ENCODE peak calls at places on chromosomes 7 and 10, in seven cellular contexts. U is hepatocyte; Z is activated CD8-positive, alpha-beta T cell treated with anti-CD3 and anti-CD28 coated beads, Interleukin-2, amount 10 ng/mL, durations not matched to agents 7 days and 5 days; N is fibroblast of lung; F is GM12865; M is GM20000; Q is sigmoid colon. J is an unnamed sample.

GRCh38 chr10:110859947-110860376 is 11.8 kb upstream of the PDCD4 start:
- DNase-seq in U (peak; percentile 64), Z (peak; percentile 19), N (peak; percentile 34), F (peak; percentile 41), M (no peak), Q (peak; percentile 67), J (no peak)

GRCh38 chr7:28224675-28225074 is 44.1 kb upstream of the JAZF1 start:
- DNase-seq in U (no peak), Z (no peak), N (no peak), F (no peak), M (no peak), Q (no peak), J (no peak)

GRCh38 chr7:139771001-139771956 is 6.5 kb downstream of the HIPK2 start:
- DNase-seq in U (no peak), Z (no peak), N (peak; percentile 90), F (peak; percentile 37), M (no peak), Q (no peak), J (no peak)

GRCh38 chr10:29517352-29517923 is 117.3 kb downstream of the SVIL start:
- DNase-seq in U (peak; percentile 52), Z (peak; percentile 26), N (peak; percentile 29), F (peak; percentile 29), M (peak; percentile 23), Q (no peak), J (peak; percentile 28)

GRCh38 chr7:92831716-92832622 is 4.4 kb downstream of the CDK6 start:
- DNase-seq in U (peak; percentile 43), Z (no peak), N (peak; percentile 95), F (peak; percentile 25), M (no peak), Q (no peak), J (peak; percentile 34)

GRCh38 chr7:55546826-55547225 is 25.5 kb downstream of the VOPP1 start:
- DNase-seq in U (peak; percentile 31), Z (no peak), N (peak; percentile 82), F (peak; percentile 65), M (no peak), Q (peak; percentile 80), J (peak; percentile 94)

GRCh38 chr10:67256984-67257383 is 331.1 kb downstream of the LRRTM3 start:
- DNase-seq in U (no peak), Z (no peak), N (peak; percentile 45), F (no peak), M (no peak), Q (no peak), J (no peak)

GRCh38 chr10:15341502-15342128 is 29.5 kb downstream of the FAM171A1 start:
- DNase-seq in U (no peak), Z (no peak), N (no peak), F (no peak), M (no peak), Q (no peak), J (no peak)

GRCh38 chr10:43258032-43258921 is 8.6 kb downstream of the RASGEF1A start:
- DNase-seq in U (no peak), Z (no peak), N (no peak), F (no peak), M (peak; percentile 24), Q (no peak), J (no peak)

GRCh38 chr7:73431041-73431835 is 2.3 kb upstream of the FZD9 start:
- DNase-seq in U (no peak), Z (no peak), N (no peak), F (no peak), M (no peak), Q (no peak), J (no peak)

GRCh38 chr10:65394898-65395297 is 1530.9 kb upstream of the LRRTM3 start:
- DNase-seq in U (no peak), Z (no peak), N (peak; percentile 67), F (peak; percentile 3), M (no peak), Q (no peak), J (no peak)

GRCh38 chr10:47330804-47331203 is 8.6 kb downstream of the GDF2 start:
- DNase-seq in U (no peak), Z (no peak), N (no peak), F (no peak), M (no peak), Q (no peak), J (no peak)

GRCh38 chr7:142711722-142712616 is 37.3 kb upstream of the PRSS1 start:
- DNase-seq in U (peak; percentile 50), Z (peak; percentile 70), N (peak; percentile 25), F (peak; percentile 35), M (peak; percentile 24), Q (no peak), J (peak; percentile 71)

GRCh38 chr7:141619745-141620144 is 68.5 kb downstream of the AGK start:
- DNase-seq in U (no peak), Z (no peak), N (no peak), F (no peak), M (no peak), Q (no peak), J (no peak)

GRCh38 chr10:132860527-132860926 is 74.6 kb upstream of the NKX6-2 start:
- DNase-seq in U (no peak), Z (no peak), N (no peak), F (no peak), M (no peak), Q (no peak), J (no peak)

GRCh38 chr7:21367081-21367480 is 60.8 kb upstream of the SP4 start:
- DNase-seq in U (peak; percentile 25), Z (no peak), N (no peak), F (no peak), M (no peak), Q (no peak), J (no peak)

GRCh38 chr10:106991084-106991483 is 173.4 kb downstream of the SORCS1 start:
- DNase-seq in U (no peak), Z (no peak), N (no peak), F (peak; percentile 29), M (no peak), Q (no peak), J (no peak)

GRCh38 chr7:21300692-21301091 is 127.2 kb upstream of the SP4 start:
- DNase-seq in U (no peak), Z (no peak), N (no peak), F (peak; percentile 19), M (no peak), Q (no peak), J (no peak)

GRCh38 chr7:18019562-18019961 is 8.1 kb downstream of the PRPS1L1 start:
- DNase-seq in U (peak; percentile 21), Z (no peak), N (peak; percentile 87), F (no peak), M (no peak), Q (no peak), J (no peak)

GRCh38 chr10:132406750-132407149 is 9.8 kb downstream of the PWWP2B start:
- DNase-seq in U (no peak), Z (no peak), N (no peak), F (no peak), M (no peak), Q (no peak), J (no peak)

GRCh38 chr7:92421676-92422435 is 25.4 kb upstream of the GATAD1 start:
- DNase-seq in U (peak; percentile 60), Z (no peak), N (no peak), F (peak; percentile 65), M (no peak), Q (no peak), J (no peak)

GRCh38 chr10:388661-389045 is 253.4 kb downstream of the ZMYND11 start:
- DNase-seq in U (no peak), Z (no peak), N (no peak), F (no peak), M (no peak), Q (no peak), J (no peak)

GRCh38 chr7:43880596-43880995 is 11.3 kb upstream of the MRPS24 start:
- DNase-seq in U (no peak), Z (no peak), N (no peak), F (no peak), M (no peak), Q (no peak), J (no peak)

GRCh38 chr10:34813626-34814227 is 1.4 kb downstream of the PARD3 start:
- DNase-seq in U (peak; percentile 47), Z (no peak), N (peak; percentile 84), F (no peak), M (peak; percentile 19), Q (no peak), J (no peak)

GRCh38 chr10:25682203-25682950 is 251.7 kb upstream of the MYO3A start:
- DNase-seq in U (peak; percentile 65), Z (no peak), N (peak; percentile 50), F (no peak), M (no peak), Q (no peak), J (peak; percentile 93)

J was measured in G401.